ENCODE peak calls at places on chromosomes 2 and 18, in four cellular contexts. U, H, T and V are unnamed samples. For H3K4me1 and H3K9me3, the result is how much of the 10 kb centered on the place peaks cover.

GRCh38 chr2:128467321-128467901 is 148.7 kb upstream of the HS6ST1 start:
- DNase-seq in U (peak), H (peak), T (no peak), V (no peak)

GRCh38 chr18:21745234-21745633 is 4.6 kb downstream of the MIB1 start:
- DNase-seq in U (no peak), H (no peak), T (no peak), V (no peak)

GRCh38 chr2:85326406-85326945 is 1.3 kb downstream of the TGOLN2 start:
- DNase-seq in U (peak), H (peak), T (peak), V (peak)

GRCh38 chr2:161761160-161761559 is 136.9 kb downstream of the SLC4A10 start:
- DNase-seq in U (no peak), H (no peak), T (no peak), V (no peak)

GRCh38 chr2:208369091-208369490 is 37.5 kb upstream of the PTH2R start:
- DNase-seq in U (no peak), H (no peak), T (no peak), V (no peak)

GRCh38 chr2:128396500-128396891 is 77.8 kb upstream of the HS6ST1 start:
- DNase-seq in U (no peak), H (no peak), T (no peak), V (no peak)

GRCh38 chr2:17593841-17594482 is 53.5 kb downstream of the VSNL1 start:
- DNase-seq in U (no peak), H (peak), T (peak), V (no peak)

GRCh38 chr2:235098273-235098672 is 146.5 kb downstream of the SH3BP4 start:
- DNase-seq in U (no peak), H (no peak), T (no peak), V (no peak)

GRCh38 chr2:9592699-9593098 is 37.1 kb upstream of the ADAM17 start:
- DNase-seq in U (no peak), H (no peak), T (no peak), V (no peak)

GRCh38 chr18:77114564-77115391 is 17.8 kb downstream of the MBP start:
- DNase-seq in U (peak), H (peak), T (peak), V (no peak)

GRCh38 chr2:145161656-145162055 is 641.7 kb upstream of the ZEB2 start:
- DNase-seq in U (no peak), H (no peak), T (no peak), V (no peak)

GRCh38 chr2:238143239-238143951 is 4.9 kb downstream of the KLHL30 start:
- DNase-seq in U (no peak), H (peak), T (no peak), V (no peak)

GRCh38 chr18:6836331-6836730 is 106.8 kb downstream of the ARHGAP28 start:
- DNase-seq in U (no peak), H (no peak), T (no peak), V (no peak)

GRCh38 chr18:35267161-35267651 is 22.8 kb downstream of the ZSCAN30 start:
- DNase-seq in U (peak), H (peak), T (peak), V (no peak)

GRCh38 chr2:201219328-201220096 is 36.6 kb downstream of the CASP10 start:
- DNase-seq in U (peak), H (no peak), T (peak), V (no peak)

DNA sequence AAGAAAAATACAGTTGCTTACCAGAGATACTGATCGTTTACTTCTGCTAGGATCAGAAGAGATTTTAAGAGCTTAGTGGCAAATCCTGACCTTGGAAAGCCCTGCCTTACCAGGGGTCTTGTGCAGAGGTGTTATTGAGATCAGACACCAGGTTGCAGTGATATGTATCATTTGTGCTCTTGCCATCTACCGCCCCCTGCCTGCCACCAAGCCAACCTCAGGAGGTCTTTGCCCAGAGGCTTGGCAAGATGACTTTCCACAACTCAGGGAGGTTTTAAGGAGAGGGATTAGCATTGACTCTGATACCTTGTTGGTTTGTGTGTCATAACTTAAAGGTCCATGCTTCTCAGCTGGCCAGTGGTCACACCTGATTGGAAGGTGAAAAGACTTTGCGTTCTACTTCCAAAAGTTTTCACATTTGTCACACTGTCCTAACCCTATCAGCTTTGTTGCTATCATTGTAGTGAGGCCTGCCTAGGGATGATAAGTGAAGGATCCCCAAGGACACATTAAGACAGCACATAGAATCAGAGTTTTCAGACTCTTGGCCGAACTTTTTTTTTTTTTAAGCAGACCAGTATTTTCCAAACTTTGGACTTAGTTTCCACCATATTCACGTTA is 46.2 kb upstream of the MGAT5 start:
- DNase-seq in U (peak), H (peak), T (peak), V (peak)
- H3K4me1 ChIP-seq in U (under half), H (under half), T (under half), V (under half)

GRCh38 chr2:47032773-47033101 is 117.1 kb upstream of the MCFD2 start:
- DNase-seq in U (no peak), H (no peak), T (no peak), V (no peak)

GRCh38 chr2:47034973-47035609 is 119.5 kb upstream of the MCFD2 start:
- DNase-seq in U (no peak), H (no peak), T (no peak), V (no peak)

GRCh38 chr2:47035615-47036488 is 119.3 kb downstream of the STPG4 start:
- DNase-seq in U (no peak), H (no peak), T (no peak), V (no peak)

GRCh38 chr2:47031909-47032668 is 116.5 kb upstream of the MCFD2 start:
- DNase-seq in U (no peak), H (peak), T (no peak), V (no peak)

GRCh38 chr2:47033102-47033880 is 117.7 kb upstream of the MCFD2 start:
- DNase-seq in U (no peak), H (peak), T (peak), V (no peak)
- H3K9ac ChIP-seq in U (peak), H (peak), T (peak), V (no peak)

GRCh38 chr2:112033600-112033999 is 21.5 kb upstream of the TMEM87B start:
- DNase-seq in U (no peak), H (peak), T (no peak), V (no peak)
- H3K9me3 ChIP-seq in U (under half), H (under half), T (under half), V (under half)

DNA sequence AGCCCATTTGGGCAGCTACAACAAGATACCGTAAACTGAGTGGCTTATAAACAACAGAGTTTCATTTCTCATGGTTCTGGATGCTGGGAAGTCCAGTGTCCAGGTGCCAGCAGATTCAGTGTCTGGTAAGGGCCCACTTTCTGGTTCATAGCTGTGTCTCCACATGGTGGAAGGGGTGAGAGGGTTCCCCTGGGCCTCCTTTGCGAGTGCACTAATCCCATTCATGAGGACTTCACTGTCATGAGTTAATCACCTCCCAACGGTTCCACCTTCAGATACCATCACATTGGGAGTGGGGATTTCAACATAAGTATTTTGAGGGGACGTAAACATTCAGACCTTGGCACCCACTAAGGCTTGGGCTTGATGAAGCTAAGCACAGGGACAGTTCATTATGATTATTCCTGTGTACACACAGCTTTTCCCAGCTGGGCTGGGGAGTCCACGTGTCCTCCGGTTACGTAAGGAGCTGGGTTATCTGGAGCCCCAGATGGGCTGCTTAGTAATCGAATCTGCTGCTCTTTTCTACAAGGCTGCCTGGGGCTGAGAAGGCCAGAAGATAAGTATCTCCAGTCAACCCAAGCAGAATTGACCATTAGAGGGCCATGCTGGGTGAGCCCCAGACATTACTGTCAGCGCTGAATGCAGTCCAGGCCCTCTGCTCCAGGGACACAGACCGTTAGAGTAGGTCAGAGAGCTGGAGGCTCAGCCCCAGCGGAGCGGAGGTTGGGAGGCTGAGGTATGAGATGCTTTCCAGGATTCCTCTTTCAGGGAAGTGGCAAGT is 42.7 kb downstream of the EPAS1 start:
- DNase-seq in U (no peak), H (peak), T (peak), V (no peak)
- H3K4me1 ChIP-seq in U (under half), H (under half), T (under half), V (under half)

GRCh38 chr2:19355931-19356544 is 2.4 kb downstream of the OSR1 start:
- DNase-seq in U (no peak), H (peak), T (no peak), V (no peak)
- H3K9ac ChIP-seq in U (no peak), H (peak), T (no peak), V (no peak)